ENCODE peak calls at places on chromosome 6, in eight cellular contexts. Q is effector CD4-positive, alpha-beta T cell; W is HFF-Myc; S is psoas muscle; J is activated T-helper 1 cell treated with anti-CD3 and anti-CD28 coated beads, Interleukin-12 subunit alpha, Interleukin-12 subunit beta, Interleukin-2, Interleukin-4 antibody, amounts not matched to agents 30 ng/mL and 10 ng/mL and 1 ng/mL, durations not matched to agents 14 hours and 24 hours and 36 hours; X is mucosa of descending colon; L is NCI-H345; R is WTC11. K is an unnamed sample.

GRCh38 chr6:56837322-56837894 is 117.5 kb upstream of the BEND6 start:
- DNase-seq in Q (no peak), W (no peak), S (no peak), J (no peak), X (no peak), L (no peak), R (no peak), K (no peak)

GRCh38 chr6:141421378-141421777 is 711.3 kb upstream of the GJE1 start:
- DNase-seq in Q (no peak), W (peak; percentile 67), S (no peak), J (no peak), X (no peak), L (no peak), R (no peak), K (no peak)

GRCh38 chr6:166541366-166541765 is 45.1 kb downstream of the RAMACL start:
- DNase-seq in Q (no peak), W (no peak), S (no peak), J (no peak), X (no peak), L (no peak), R (no peak), K (no peak)

GRCh38 chr6:10465633-10466499 is 51.0 kb upstream of the TFAP2A start:
- DNase-seq in Q (no peak), W (no peak), S (no peak), J (no peak), X (peak; percentile 40), L (no peak), R (peak; percentile 83), K (peak; percentile 70)

GRCh38 chr6:71855406-71855805 is 30.9 kb upstream of the RIMS1 start:
- DNase-seq in Q (no peak), W (no peak), S (no peak), J (no peak), X (no peak), L (no peak), R (no peak), K (no peak)

GRCh38 chr6:167501831-167502385 is 177.0 kb downstream of the TTLL2 start:
- DNase-seq in Q (no peak), W (no peak), S (peak; percentile 24), J (no peak), X (peak; percentile 77), L (no peak), R (peak; percentile 54), K (peak; percentile 42)

GRCh38 chr6:75478929-75479328 is 14.7 kb downstream of the FILIP1 start:
- DNase-seq in Q (no peak), W (no peak), S (no peak), J (no peak), X (no peak), L (no peak), R (no peak), K (no peak)

GRCh38 chr6:32972353-32973143 is 4.2 kb downstream of the BRD2 start:
- DNase-seq in Q (peak; percentile 47), W (no peak), S (no peak), J (no peak), X (no peak), L (no peak), R (peak; percentile 28), K (peak; percentile 47)

GRCh38 chr6:166966268-166966667 is 9.9 kb upstream of the RNASET2 start:
- DNase-seq in Q (no peak), W (no peak), S (no peak), J (no peak), X (no peak), L (no peak), R (no peak), K (no peak)

GRCh38 chr6:3516094-3516493 is 59.2 kb upstream of the SLC22A23 start:
- DNase-seq in Q (no peak), W (no peak), S (no peak), J (no peak), X (no peak), L (no peak), R (no peak), K (no peak)

GRCh38 chr6:42498473-42499128 is 46.9 kb upstream of the TRERF1 start:
- DNase-seq in Q (no peak), W (no peak), S (no peak), J (no peak), X (peak; percentile 24), L (no peak), R (peak; percentile 24), K (no peak)

K was measured in endothelial cell.